ENCODE peak calls at places on chromosomes 13 and 19, in nine cellular contexts. T is thoracic aorta; J is CD8-positive, alpha-beta T cell; E is endodermal cell; N is left lung; M is gastrocnemius medialis; K is uterus; U is PC-3; Q is neural progenitor cell. B is an unnamed sample.

GRCh38 chr13:90717451-90717936 is 630.0 kb upstream of the MIR17HG start:
- DNase-seq in T (no peak), J (no peak), E (no peak), N (no peak), M (no peak), K (no peak), U (peak; percentile 57), Q (peak; percentile 86), B (no peak)

GRCh38 chr13:53242015-53242414 is 213.4 kb downstream of the OLFM4 start:
- DNase-seq in T (no peak), J (no peak), E (no peak), N (no peak), M (no peak), K (no peak), U (no peak), Q (peak; percentile 56), B (no peak)

GRCh38 chr19:49436381-49437017 is 4.8 kb downstream of the SLC17A7 start:
- DNase-seq in T (no peak), J (no peak), E (peak; percentile 94), N (peak; percentile 86), M (no peak), K (no peak), U (no peak), Q (peak; percentile 91), B (no peak)

GRCh38 chr13:110006304-110006703 is 219.9 kb upstream of the IRS2 start:
- DNase-seq in T (no peak), J (no peak), E (no peak), N (no peak), M (peak; percentile 71), K (peak; percentile 35), U (peak; percentile 94), Q (no peak), B (no peak)

GRCh38 chr19:4115818-4116385 is 8.0 kb downstream of the MAP2K2 start:
- DNase-seq in T (no peak), J (no peak), E (no peak), N (no peak), M (no peak), K (no peak), U (no peak), Q (no peak), B (no peak)

GRCh38 chr19:3851254-3852176 is 17.3 kb downstream of the ZFR2 start:
- DNase-seq in T (no peak), J (no peak), E (no peak), N (no peak), M (no peak), K (no peak), U (peak; percentile 12), Q (no peak), B (no peak)

GRCh38 chr13:80022146-80022545 is 318.8 kb downstream of the SPRY2 start:
- DNase-seq in T (no peak), J (no peak), E (no peak), N (no peak), M (no peak), K (no peak), U (no peak), Q (no peak), B (no peak)

GRCh38 chr13:111911754-111912452 is 155.0 kb upstream of the SOX1 start:
- DNase-seq in T (no peak), J (peak; percentile 25), E (no peak), N (no peak), M (no peak), K (no peak), U (no peak), Q (no peak), B (peak; percentile 83)

GRCh38 chr13:37345869-37346268 is 240.4 kb upstream of the CSNK1A1L start:
- DNase-seq in T (no peak), J (no peak), E (no peak), N (no peak), M (no peak), K (no peak), U (no peak), Q (no peak), B (no peak)

GRCh38 chr13:37348916-37349653 is 243.6 kb upstream of the CSNK1A1L start:
- DNase-seq in T (no peak), J (no peak), E (no peak), N (no peak), M (no peak), K (no peak), U (no peak), Q (no peak), B (no peak)

GRCh38 chr13:37344051-37344450 is 238.6 kb upstream of the CSNK1A1L start:
- DNase-seq in T (no peak), J (no peak), E (no peak), N (no peak), M (no peak), K (no peak), U (no peak), Q (no peak), B (no peak)

DNA sequence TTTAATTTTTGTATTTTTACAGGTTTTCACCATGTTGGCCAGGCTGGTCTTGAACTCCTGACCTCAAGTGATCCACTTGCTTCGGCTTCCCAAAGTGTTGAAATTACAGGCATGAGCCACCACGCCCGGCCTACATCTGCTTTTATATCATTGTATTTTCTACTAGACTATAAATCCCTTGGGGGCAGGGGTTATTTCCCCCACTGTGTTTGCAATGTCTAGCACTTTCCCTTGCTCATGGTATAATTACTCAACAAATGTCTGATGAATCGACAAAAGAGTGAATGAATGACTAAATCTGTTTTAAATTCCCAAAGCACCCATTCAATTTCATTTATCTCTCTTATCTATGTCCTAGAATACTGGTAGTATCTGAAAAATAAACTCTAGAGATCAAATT is 244.5 kb upstream of the CSNK1A1L start:
- DNase-seq in T (no peak), J (no peak), E (no peak), N (no peak), M (no peak), K (no peak), U (no peak), Q (no peak), B (no peak)
- H3K27ac ChIP-seq in T (no peak overlapping the region), J (no peak overlapping the region), E (no peak overlapping the region), N (no peak overlapping the region), M (no peak overlapping the region), K (no peak overlapping the region), U (no peak overlapping the region), Q (no peak overlapping the region), B (no peak overlapping the region)

DNA sequence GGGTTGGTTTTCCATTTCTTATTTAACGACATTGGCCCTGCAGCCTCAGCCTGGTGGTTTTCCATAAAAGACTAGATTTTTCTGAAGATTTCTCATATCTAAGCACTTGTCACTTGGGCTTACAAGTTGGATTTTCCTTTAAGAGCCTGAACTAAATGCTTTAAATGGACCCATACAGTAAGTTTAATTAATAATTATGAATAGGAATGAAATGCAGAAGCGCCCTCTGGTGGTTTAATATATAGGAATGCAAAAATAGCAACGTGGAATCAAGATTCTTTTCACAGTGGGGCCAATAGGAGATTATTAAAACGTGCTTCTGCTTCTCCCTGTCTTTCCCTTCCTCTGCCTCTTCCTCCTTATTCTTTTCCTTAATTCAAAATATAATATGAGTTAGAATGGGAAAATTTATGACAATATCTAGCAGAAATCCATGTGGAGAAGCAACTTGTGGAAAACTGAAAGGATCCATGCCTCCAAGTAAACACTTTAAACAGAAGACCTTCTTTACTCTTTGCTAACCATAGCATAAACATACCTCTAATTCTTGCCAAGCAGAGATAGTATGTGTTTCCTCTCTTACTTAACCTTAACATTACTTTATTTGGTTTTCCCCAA is 324.0 kb downstream of the GPC5 start:
- DNase-seq in T (no peak), J (no peak), E (no peak), N (no peak), M (no peak), K (no peak), U (peak; percentile 41), Q (peak; percentile 36), B (no peak)
- TF ChIP-seq CTCF in T (peak; percentile 43), J (peak; percentile 60), E (peak; percentile 88), N (peak; percentile 47), M (no peak), K (no peak), U (peak; percentile 63), Q (peak; percentile 78), B (no peak)

GRCh38 chr19:58511353-58512208 is at the start of gene SLC27A5:
- DNase-seq in T (no peak), J (no peak), E (no peak), N (no peak), M (no peak), K (no peak), U (no peak), Q (no peak), B (no peak)

GRCh38 chr19:58513694-58514563 is 2.1 kb upstream of the SLC27A5 start:
- DNase-seq in T (no peak), J (peak; percentile 94), E (peak; percentile 97), N (peak; percentile 99), M (peak; percentile 71), K (peak; percentile 69), U (peak; percentile 87), Q (peak; percentile 96), B (no peak)

GRCh38 chr19:58510084-58510862 is 1.5 kb downstream of the SLC27A5 start:
- DNase-seq in T (no peak), J (no peak), E (no peak), N (no peak), M (no peak), K (no peak), U (no peak), Q (no peak), B (no peak)

GRCh38 chr19:58513213-58513693 is 1.5 kb upstream of the SLC27A5 start:
- DNase-seq in T (no peak), J (no peak), E (no peak), N (no peak), M (no peak), K (no peak), U (no peak), Q (no peak), B (no peak)

GRCh38 chr19:58509731-58510083 is 2.1 kb downstream of the SLC27A5 start:
- DNase-seq in T (no peak), J (no peak), E (no peak), N (no peak), M (no peak), K (no peak), U (no peak), Q (no peak), B (no peak)
- H3K27ac ChIP-seq in T (no peak overlapping the region), J (no peak overlapping the region), E (no peak overlapping the region), N (no peak overlapping the region), M (no peak overlapping the region), K (no peak overlapping the region), U (no peak overlapping the region), Q (no peak overlapping the region), B (no peak overlapping the region)

GRCh38 chr19:6551091-6551490 is 20.3 kb downstream of the TNFSF9 start:
- DNase-seq in T (no peak), J (no peak), E (no peak), N (no peak), M (no peak), K (no peak), U (no peak), Q (no peak), B (no peak)

GRCh38 chr19:6556043-6556449 is 25.2 kb downstream of the TNFSF9 start:
- DNase-seq in T (no peak), J (no peak), E (no peak), N (no peak), M (no peak), K (no peak), U (no peak), Q (no peak), B (no peak)

GRCh38 chr19:6556480-6556879 is 25.7 kb downstream of the TNFSF9 start:
- DNase-seq in T (no peak), J (no peak), E (no peak), N (no peak), M (no peak), K (no peak), U (no peak), Q (no peak), B (no peak)

DNA sequence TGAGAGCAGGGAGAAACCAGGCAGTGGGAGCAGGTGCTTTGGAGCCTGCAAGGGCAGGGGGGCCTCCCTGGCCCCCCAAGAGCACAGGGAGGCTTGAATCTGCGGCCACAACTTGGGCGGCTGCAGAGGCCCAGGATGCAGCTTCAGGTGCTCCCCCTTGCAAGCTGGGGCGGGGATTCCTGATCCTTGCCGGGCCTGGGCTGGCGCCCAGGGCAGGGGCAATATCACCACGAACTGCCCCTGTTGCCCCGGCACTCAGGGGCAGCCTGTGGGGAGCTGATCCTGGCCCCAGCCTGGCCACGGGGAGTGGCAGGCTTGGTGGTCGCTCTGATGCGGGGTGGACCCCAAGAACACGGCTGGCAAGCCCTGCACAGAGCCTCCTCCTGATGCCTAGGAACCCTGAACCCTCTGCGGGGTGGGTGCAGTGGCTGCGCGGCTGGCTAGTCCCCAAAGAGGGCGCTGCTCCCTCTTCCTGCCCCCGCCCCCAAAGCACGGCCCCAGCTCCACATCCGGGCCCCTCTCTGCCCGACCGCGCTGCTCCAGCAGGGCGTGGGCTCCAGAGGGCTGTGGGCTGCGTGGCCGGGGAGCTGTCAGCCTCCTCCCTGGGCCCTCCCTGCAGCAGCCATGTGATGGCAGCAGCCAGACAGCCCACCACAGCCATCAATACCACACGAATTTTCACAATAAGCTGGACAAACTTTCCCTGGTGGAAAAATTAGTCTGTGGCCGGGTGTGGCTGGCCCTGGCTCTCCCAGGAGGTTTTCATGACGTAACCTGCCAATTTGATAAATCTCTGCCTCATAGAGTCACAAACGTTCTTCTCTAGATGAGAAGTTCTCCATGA is 21.0 kb downstream of the TNFSF9 start:
- DNase-seq in T (no peak), J (peak; percentile 84), E (peak; percentile 91), N (peak; percentile 70), M (no peak), K (no peak), U (no peak), Q (peak; percentile 83), B (no peak)
- TF ChIP-seq CTCF in T (no peak), J (peak; percentile 48), E (peak; percentile 81), N (no peak), M (no peak), K (no peak), U (no peak), Q (peak; percentile 66), B (no peak)